ENCODE peak calls at places on chromosomes 1 and 21, in four cellular contexts. X is pancreas; Z is naive thymus-derived CD4-positive, alpha-beta T cell; M is cardiac fibroblast. I is an unnamed sample.

GRCh38 chr1:101025283-101025679 is 303 bp downstream of the DPH5 start:
- DNase-seq in X (no peak), Z (no peak), M (no peak), I (no peak)

GRCh38 chr1:18192182-18192581 is 84.6 kb downstream of the IGSF21 start:
- DNase-seq in X (no peak), Z (no peak), M (no peak), I (no peak)

GRCh38 chr21:30340714-30341573 is 3.5 kb upstream of the KRTAP27-1 start:
- DNase-seq in X (peak; percentile 65), Z (no peak), M (peak; percentile 61), I (no peak)

GRCh38 chr1:176206006-176206960 is 803 bp downstream of the COP1 start:
- DNase-seq in X (peak; percentile 77), Z (peak; percentile 51), M (peak; percentile 45), I (no peak)

GRCh38 chr21:34986561-34987533 is 62.3 kb downstream of the RUNX1 start:
- DNase-seq in X (no peak), Z (peak; percentile 74), M (peak; percentile 88), I (peak; percentile 74)

GRCh38 chr1:214753236-214753852 is 150.3 kb downstream of the CENPF start:
- DNase-seq in X (no peak), Z (no peak), M (no peak), I (no peak)

GRCh38 chr1:171563675-171564074 is 58.4 kb upstream of the MYOCOS start:
- DNase-seq in X (no peak), Z (no peak), M (peak; percentile 19), I (no peak)

GRCh38 chr1:156705918-156706646 is 699 bp upstream of the CRABP2 start:
- DNase-seq in X (peak; percentile 84), Z (peak; percentile 64), M (peak; percentile 40), I (no peak)

GRCh38 chr1:29967261-29967660 is 730.9 kb downstream of the PTPRU start:
- DNase-seq in X (no peak), Z (no peak), M (no peak), I (no peak)

GRCh38 chr1:27863552-27863943 is 8.8 kb upstream of the THEMIS2 start:
- DNase-seq in X (no peak), Z (no peak), M (no peak), I (no peak)

GRCh38 chr1:232627645-232628334 is 2.1 kb downstream of the SIPA1L2 start:
- DNase-seq in X (no peak), Z (peak; percentile 45), M (peak; percentile 42), I (no peak)

GRCh38 chr1:214102907-214103306 is 115.1 kb downstream of the PROX1 start:
- DNase-seq in X (no peak), Z (no peak), M (peak; percentile 93), I (peak; percentile 85)

GRCh38 chr1:57307382-57307781 is 116.5 kb downstream of the DAB1 start:
- DNase-seq in X (no peak), Z (peak; percentile 65), M (no peak), I (no peak)

GRCh38 chr1:9537863-9538668 is 1.2 kb upstream of the SLC25A33 start:
- DNase-seq in X (no peak), Z (no peak), M (no peak), I (no peak)

GRCh38 chr1:39149509-39149908 is 55.0 kb upstream of the MACF1 start:
- DNase-seq in X (no peak), Z (no peak), M (no peak), I (no peak)

GRCh38 chr21:37675202-37675801 is 241.0 kb downstream of the KCNJ6 start:
- DNase-seq in X (peak; percentile 91), Z (peak; percentile 20), M (peak; percentile 59), I (no peak)

GRCh38 chr1:185886671-185887070 is 152.5 kb downstream of the HMCN1 start:
- DNase-seq in X (no peak), Z (no peak), M (no peak), I (no peak)

GRCh38 chr1:6577831-6578525 is 1.8 kb upstream of the ZBTB48 start:
- DNase-seq in X (no peak), Z (no peak), M (peak; percentile 73), I (no peak)

GRCh38 chr1:41539416-41539800 is 54.9 kb upstream of the EDN2 start:
- DNase-seq in X (no peak), Z (no peak), M (no peak), I (no peak)

GRCh38 chr1:31412732-31413404 is at the start of gene SERINC2:
- DNase-seq in X (peak; percentile 83), Z (no peak), M (no peak), I (no peak)

GRCh38 chr1:200588698-200589097 is 31.9 kb downstream of the KIF14 start:
- DNase-seq in X (no peak), Z (no peak), M (no peak), I (no peak)

GRCh38 chr1:100396651-100397050 is 44.3 kb downstream of the CDC14A start:
- DNase-seq in X (no peak), Z (peak; percentile 20), M (no peak), I (no peak)

GRCh38 chr1:40783001-40783905 is at the start of gene KCNQ4:
- DNase-seq in X (peak; percentile 84), Z (no peak), M (no peak), I (no peak)

GRCh38 chr21:15514073-15514946 is 215.5 kb upstream of the USP25 start:
- DNase-seq in X (no peak), Z (peak; percentile 72), M (no peak), I (no peak)

GRCh38 chr1:209809601-209810000 is 3.7 kb upstream of the IRF6 start:
- DNase-seq in X (no peak), Z (no peak), M (no peak), I (no peak)

GRCh38 chr1:202836616-202837403 is 26.1 kb downstream of the PCAT6 start:
- DNase-seq in X (no peak), Z (no peak), M (no peak), I (no peak)

GRCh38 chr1:223114871-223115270 is 28.2 kb downstream of the TLR5 start:
- DNase-seq in X (no peak), Z (no peak), M (peak; percentile 28), I (no peak)

GRCh38 chr1:164602142-164602429 is 43.1 kb downstream of the PBX1 start:
- DNase-seq in X (no peak), Z (no peak), M (no peak), I (no peak)

GRCh38 chr1:153612111-153612754 is 704 bp downstream of the S100A16 start:
- DNase-seq in X (no peak), Z (no peak), M (no peak), I (no peak)

GRCh38 chr1:153610334-153611023 is 2.5 kb downstream of the S100A16 start:
- DNase-seq in X (peak; percentile 14), Z (no peak), M (peak; percentile 63), I (no peak)

GRCh38 chr1:153611024-153611352 is 1.9 kb downstream of the S100A16 start:
- DNase-seq in X (no peak), Z (no peak), M (peak; percentile 77), I (no peak)

GRCh38 chr1:153612755-153613331 is at the start of gene S100A16:
- DNase-seq in X (peak; percentile 86), Z (no peak), M (peak; percentile 51), I (no peak)

DNA sequence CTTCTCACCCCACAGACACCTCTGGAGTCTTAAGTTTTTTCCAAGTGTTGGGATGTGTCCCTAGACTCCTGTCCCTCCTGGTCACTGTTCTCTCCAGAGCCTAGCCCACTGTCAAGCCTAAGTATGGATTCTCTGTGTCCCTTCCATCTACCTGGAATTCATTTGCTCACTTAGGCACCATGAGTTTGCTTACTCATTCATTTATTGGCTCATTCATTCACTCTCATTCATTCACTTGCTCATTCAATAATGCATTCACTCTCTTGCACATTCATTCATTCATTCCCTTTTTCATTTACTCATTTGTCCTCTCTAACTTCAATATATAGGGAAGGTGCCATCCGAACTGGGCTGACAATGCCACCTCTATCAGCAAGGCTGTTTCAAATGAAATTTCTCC is 1.6 kb downstream of the S100A16 start:
- DNase-seq in X (no peak), Z (no peak), M (no peak), I (no peak)
- H3K4me3 ChIP-seq in X (no peak overlapping the region), Z (no peak overlapping the region), M (peak overlapping the region; percentile 71), I (peak overlapping the region; percentile 71)

GRCh38 chr1:226640288-226640687 is 91.7 kb downstream of the STUM start:
- DNase-seq in X (peak; percentile 32), Z (no peak), M (no peak), I (no peak)
- H3K4me3 ChIP-seq in X (no peak overlapping the region), Z (no peak overlapping the region), M (no peak overlapping the region), I (no peak overlapping the region)

GRCh38 chr1:154973344-154974085 is 966 bp upstream of the CKS1B start:
- DNase-seq in X (peak; percentile 98), Z (peak; percentile 88), M (peak; percentile 99), I (peak; percentile 82)

GRCh38 chr1:154970631-154971340 is at the start of gene SHC1:
- DNase-seq in X (peak; percentile 81), Z (no peak), M (peak; percentile 95), I (peak; percentile 84)

GRCh38 chr1:154972517-154973343 is 1.8 kb upstream of the CKS1B start:
- DNase-seq in X (peak; percentile 77), Z (no peak), M (peak; percentile 96), I (peak; percentile 86)

GRCh38 chr1:154971341-154971998 is 923 bp upstream of the SHC1 start:
- DNase-seq in X (no peak), Z (no peak), M (no peak), I (no peak)

GRCh38 chr1:154972213-154972516 is 1.6 kb upstream of the SHC1 start:
- DNase-seq in X (no peak), Z (no peak), M (no peak), I (no peak)
- H3K4me3 ChIP-seq in X (no peak overlapping the region), Z (no peak overlapping the region), M (peak overlapping the region; percentile 61), I (peak overlapping the region; percentile 39)

GRCh38 chr1:24735619-24736375 is 9.4 kb upstream of the CLIC4 start:
- DNase-seq in X (no peak), Z (no peak), M (peak; percentile 39), I (no peak)
- H3K4me3 ChIP-seq in X (no peak overlapping the region), Z (no peak overlapping the region), M (no peak overlapping the region), I (no peak overlapping the region)

GRCh38 chr1:108831225-108831624 is 25.7 kb downstream of the AKNAD1 start:
- DNase-seq in X (no peak), Z (no peak), M (peak; percentile 93), I (no peak)
- H3K4me3 ChIP-seq in X (no peak overlapping the region), Z (no peak overlapping the region), M (no peak overlapping the region), I (no peak overlapping the region)

I was measured in skeletal muscle cell.